ENCODE peak calls at places on chromosomes 16 and 17, in ten cellular contexts. One of them, this sample, is unnamed.
A peak's percentile ranks its signal among the peaks of the same experiment; 100 is the strongest.

GRCh38 chr17:19457046-19457445 is 46.0 kb downstream of the RNF112 start:
- DNase-seq in heart left ventricle: no peak
- DNase-seq in RWPE2: no peak
- DNase-seq in heart right ventricle: no peak
- DNase-seq in A549: no peak
- DNase-seq in right atrium auricular region: no peak
- DNase-seq in cardiac muscle cell: no peak
- DNase-seq in ovary: no peak
- DNase-seq in transverse colon: no peak
- DNase-seq in mucosa of descending colon: no peak
- DNase-seq in this sample: peak; percentile 19

GRCh38 chr17:47210105-47210504 is 957 bp downstream of the MYL4 start:
- DNase-seq in mucosa of descending colon: no peak
- DNase-seq in RWPE2: no peak
- DNase-seq in heart right ventricle: no peak
- DNase-seq in transverse colon: no peak
- DNase-seq in heart left ventricle: no peak
- DNase-seq in A549: no peak
- DNase-seq in right atrium auricular region: no peak
- DNase-seq in cardiac muscle cell: peak; percentile 89
- DNase-seq in ovary: no peak
- DNase-seq in this sample: no peak

GRCh38 chr17:64183815-64184397 is 54.0 kb upstream of the ERN1 start:
- DNase-seq in cardiac muscle cell: no peak
- DNase-seq in ovary: no peak
- DNase-seq in A549: no peak
- DNase-seq in right atrium auricular region: peak; percentile 36
- DNase-seq in RWPE2: no peak
- DNase-seq in mucosa of descending colon: no peak
- DNase-seq in heart left ventricle: no peak
- DNase-seq in transverse colon: no peak
- DNase-seq in heart right ventricle: no peak
- DNase-seq in this sample: no peak

GRCh38 chr16:50400967-50401348 is 32.2 kb upstream of the BRD7 start:
- DNase-seq in cardiac muscle cell: no peak
- DNase-seq in heart right ventricle: no peak
- DNase-seq in RWPE2: no peak
- DNase-seq in mucosa of descending colon: no peak
- DNase-seq in heart left ventricle: no peak
- DNase-seq in A549: no peak
- DNase-seq in transverse colon: no peak
- DNase-seq in right atrium auricular region: no peak
- DNase-seq in ovary: no peak
- DNase-seq in this sample: no peak

GRCh38 chr17:45680360-45680759 is 103.8 kb upstream of the CRHR1 start:
- DNase-seq in transverse colon: no peak
- DNase-seq in heart left ventricle: no peak
- DNase-seq in heart right ventricle: no peak
- DNase-seq in RWPE2: peak; percentile 46
- DNase-seq in cardiac muscle cell: no peak
- DNase-seq in ovary: no peak
- DNase-seq in right atrium auricular region: no peak
- DNase-seq in A549: no peak
- DNase-seq in mucosa of descending colon: no peak
- DNase-seq in this sample: no peak

GRCh38 chr16:74984194-74984669 is 691 bp downstream of the WDR59 start:
- DNase-seq in transverse colon: no peak
- DNase-seq in right atrium auricular region: no peak
- DNase-seq in cardiac muscle cell: no peak
- DNase-seq in heart right ventricle: no peak
- DNase-seq in A549: peak; percentile 15
- DNase-seq in heart left ventricle: no peak
- DNase-seq in mucosa of descending colon: no peak
- DNase-seq in ovary: no peak
- DNase-seq in RWPE2: no peak
- DNase-seq in this sample: no peak

GRCh38 chr16:8887952-8888560 is 5.9 kb downstream of the LITAFD start:
- DNase-seq in ovary: no peak
- DNase-seq in heart right ventricle: peak; percentile 81
- DNase-seq in cardiac muscle cell: no peak
- DNase-seq in transverse colon: no peak
- DNase-seq in A549: no peak
- DNase-seq in RWPE2: no peak
- DNase-seq in right atrium auricular region: peak; percentile 82
- DNase-seq in heart left ventricle: peak; percentile 89
- DNase-seq in mucosa of descending colon: no peak
- DNase-seq in this sample: no peak

GRCh38 chr17:48632579-48633265 is 6.6 kb upstream of the HOXB9 start:
- DNase-seq in RWPE2: no peak
- DNase-seq in transverse colon: no peak
- DNase-seq in cardiac muscle cell: no peak
- DNase-seq in heart right ventricle: no peak
- DNase-seq in heart left ventricle: no peak
- DNase-seq in A549: no peak
- DNase-seq in ovary: no peak
- DNase-seq in right atrium auricular region: no peak
- DNase-seq in mucosa of descending colon: no peak
- DNase-seq in this sample: no peak

GRCh38 chr16:81511371-81511770 is 66.8 kb downstream of the CMIP start:
- DNase-seq in A549: peak; percentile 60
- DNase-seq in cardiac muscle cell: no peak
- DNase-seq in transverse colon: no peak
- DNase-seq in ovary: no peak
- DNase-seq in heart left ventricle: no peak
- DNase-seq in mucosa of descending colon: no peak
- DNase-seq in RWPE2: no peak
- DNase-seq in right atrium auricular region: no peak
- DNase-seq in heart right ventricle: no peak
- DNase-seq in this sample: no peak

GRCh38 chr17:60102632-60103047 is 23.9 kb upstream of the HEATR6 start:
- DNase-seq in heart right ventricle: peak; percentile 29
- DNase-seq in heart left ventricle: peak; percentile 32
- DNase-seq in A549: peak; percentile 41
- DNase-seq in cardiac muscle cell: no peak
- DNase-seq in right atrium auricular region: no peak
- DNase-seq in transverse colon: peak; percentile 37
- DNase-seq in RWPE2: no peak
- DNase-seq in mucosa of descending colon: peak; percentile 64
- DNase-seq in ovary: no peak
- DNase-seq in this sample: no peak

GRCh38 chr17:50686494-50687199 is 21.1 kb downstream of the ANKRD40 start:
- DNase-seq in heart right ventricle: no peak
- DNase-seq in heart left ventricle: peak; percentile 82
- DNase-seq in mucosa of descending colon: peak; percentile 86
- DNase-seq in A549: peak; percentile 93
- DNase-seq in cardiac muscle cell: no peak
- DNase-seq in RWPE2: no peak
- DNase-seq in right atrium auricular region: peak; percentile 85
- DNase-seq in transverse colon: peak; percentile 89
- DNase-seq in ovary: peak; percentile 86
- DNase-seq in this sample: peak; percentile 61

GRCh38 chr16:68715471-68715870 is 21.6 kb upstream of the CDH1 start:
- DNase-seq in right atrium auricular region: no peak
- DNase-seq in heart left ventricle: no peak
- DNase-seq in ovary: no peak
- DNase-seq in transverse colon: peak; percentile 64
- DNase-seq in A549: no peak
- DNase-seq in heart right ventricle: no peak
- DNase-seq in cardiac muscle cell: no peak
- DNase-seq in RWPE2: no peak
- DNase-seq in mucosa of descending colon: peak; percentile 61
- DNase-seq in this sample: no peak

GRCh38 chr17:49497147-49498036 is 2.3 kb downstream of the NGFR start:
- DNase-seq in transverse colon: peak; percentile 32
- DNase-seq in heart right ventricle: peak; percentile 66
- DNase-seq in A549: peak; percentile 48
- DNase-seq in RWPE2: no peak
- DNase-seq in right atrium auricular region: peak; percentile 86
- DNase-seq in mucosa of descending colon: no peak
- DNase-seq in heart left ventricle: peak; percentile 68
- DNase-seq in cardiac muscle cell: peak; percentile 89
- DNase-seq in ovary: no peak
- DNase-seq in this sample: peak; percentile 86

GRCh38 chr17:68033636-68034451 is 1.7 kb upstream of the KPNA2 start:
- DNase-seq in ovary: no peak
- DNase-seq in right atrium auricular region: no peak
- DNase-seq in heart left ventricle: no peak
- DNase-seq in transverse colon: no peak
- DNase-seq in cardiac muscle cell: peak; percentile 85
- DNase-seq in mucosa of descending colon: no peak
- DNase-seq in heart right ventricle: no peak
- DNase-seq in A549: peak; percentile 90
- DNase-seq in RWPE2: peak; percentile 5
- DNase-seq in this sample: no peak

GRCh38 chr16:34758835-34759234 is 1299.4 kb downstream of the TP53TG3F start:
- DNase-seq in transverse colon: no peak
- DNase-seq in RWPE2: no peak
- DNase-seq in heart left ventricle: no peak
- DNase-seq in right atrium auricular region: no peak
- DNase-seq in mucosa of descending colon: no peak
- DNase-seq in A549: no peak
- DNase-seq in cardiac muscle cell: no peak
- DNase-seq in ovary: no peak
- DNase-seq in heart right ventricle: no peak
- DNase-seq in this sample: no peak
- H3K9me3 ChIP-seq in transverse colon: peaks cover 5% of the 10 kb centered on the region
- H3K9me3 ChIP-seq in RWPE2: peaks cover 21% of the 10 kb centered on the region
- H3K9me3 ChIP-seq in heart left ventricle: peaks cover 98% of the 10 kb centered on the region
- H3K9me3 ChIP-seq in right atrium auricular region: peaks cover 6% of the 10 kb centered on the region
- H3K9me3 ChIP-seq in mucosa of descending colon: peaks cover 100% of the 10 kb centered on the region
- H3K9me3 ChIP-seq in A549: peaks cover 3% of the 10 kb centered on the region
- H3K9me3 ChIP-seq in cardiac muscle cell: peaks cover 13% of the 10 kb centered on the region
- H3K9me3 ChIP-seq in ovary: no peaks in the 10 kb centered on the region
- H3K9me3 ChIP-seq in heart right ventricle: no peaks in the 10 kb centered on the region
- H3K9me3 ChIP-seq in this sample: peaks cover 64% of the 10 kb centered on the region

DNA sequence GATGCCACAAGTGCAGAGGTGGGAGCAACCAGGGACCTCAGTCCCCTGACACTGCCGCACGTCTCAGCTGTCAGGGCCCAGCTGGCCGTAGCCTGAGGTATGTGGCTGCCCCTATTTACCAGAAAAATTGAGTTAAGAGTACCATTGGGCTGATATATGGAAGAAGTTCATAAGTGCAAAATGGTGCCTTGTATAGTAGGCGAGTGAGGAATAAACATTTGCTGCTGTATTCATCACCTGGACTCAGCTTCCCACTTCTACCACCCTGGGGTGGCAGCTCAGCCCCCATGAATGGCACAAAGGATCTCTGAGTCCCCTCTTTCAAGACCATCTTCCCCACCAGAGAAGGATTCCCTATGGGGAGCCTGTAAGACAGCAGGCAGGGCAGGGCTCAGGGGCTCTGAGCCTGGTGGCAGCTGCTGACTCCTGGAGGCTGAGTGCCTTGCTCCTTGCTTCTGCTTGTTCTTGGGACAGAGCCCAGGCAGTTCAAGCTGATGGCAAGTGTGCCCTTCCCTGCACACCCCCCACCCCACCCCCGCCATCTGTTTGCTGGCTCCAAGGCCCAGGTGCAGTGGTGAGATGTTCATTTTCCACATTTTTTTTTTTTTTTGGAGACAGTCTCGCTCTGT is 29.0 kb downstream of the TRPV2 start:
- DNase-seq in mucosa of descending colon: peak; percentile 42
- DNase-seq in right atrium auricular region: no peak
- DNase-seq in A549: no peak
- DNase-seq in cardiac muscle cell: no peak
- DNase-seq in transverse colon: no peak
- DNase-seq in RWPE2: no peak
- DNase-seq in heart left ventricle: no peak
- DNase-seq in heart right ventricle: no peak
- DNase-seq in ovary: no peak
- DNase-seq in this sample: no peak
- H3K4me1 ChIP-seq in mucosa of descending colon: peaks cover 33% of the 10 kb centered on the region
- H3K4me1 ChIP-seq in right atrium auricular region: no peaks in the 10 kb centered on the region
- H3K4me1 ChIP-seq in A549: peaks cover 48% of the 10 kb centered on the region
- H3K4me1 ChIP-seq in cardiac muscle cell: peaks cover 18% of the 10 kb centered on the region
- H3K4me1 ChIP-seq in transverse colon: peaks cover 14% of the 10 kb centered on the region
- H3K4me1 ChIP-seq in RWPE2: peaks cover 12% of the 10 kb centered on the region
- H3K4me1 ChIP-seq in heart left ventricle: peaks cover 47% of the 10 kb centered on the region
- H3K4me1 ChIP-seq in heart right ventricle: peaks cover 52% of the 10 kb centered on the region
- H3K4me1 ChIP-seq in ovary: peaks cover 15% of the 10 kb centered on the region
- H3K4me1 ChIP-seq in this sample: peaks cover 4% of the 10 kb centered on the region

GRCh38 chr16:62540496-62540895 is 504.3 kb upstream of the CDH8 start:
- DNase-seq in transverse colon: no peak
- DNase-seq in heart left ventricle: no peak
- DNase-seq in mucosa of descending colon: no peak
- DNase-seq in RWPE2: no peak
- DNase-seq in heart right ventricle: no peak
- DNase-seq in A549: no peak
- DNase-seq in ovary: no peak
- DNase-seq in cardiac muscle cell: no peak
- DNase-seq in right atrium auricular region: no peak
- DNase-seq in this sample: no peak
- H3K9me3 ChIP-seq in transverse colon: no peaks in the 10 kb centered on the region
- H3K9me3 ChIP-seq in heart left ventricle: no peaks in the 10 kb centered on the region
- H3K9me3 ChIP-seq in mucosa of descending colon: peaks cover 9% of the 10 kb centered on the region
- H3K9me3 ChIP-seq in RWPE2: no peaks in the 10 kb centered on the region
- H3K9me3 ChIP-seq in heart right ventricle: no peaks in the 10 kb centered on the region
- H3K9me3 ChIP-seq in A549: no peaks in the 10 kb centered on the region
- H3K9me3 ChIP-seq in ovary: no peaks in the 10 kb centered on the region
- H3K9me3 ChIP-seq in cardiac muscle cell: no peaks in the 10 kb centered on the region
- H3K9me3 ChIP-seq in right atrium auricular region: no peaks in the 10 kb centered on the region
- H3K9me3 ChIP-seq in this sample: no peaks in the 10 kb centered on the region

GRCh38 chr17:39631403-39631802 is 4.7 kb downstream of the PPP1R1B start:
- DNase-seq in RWPE2: no peak
- DNase-seq in right atrium auricular region: no peak
- DNase-seq in cardiac muscle cell: no peak
- DNase-seq in heart left ventricle: no peak
- DNase-seq in ovary: no peak
- DNase-seq in mucosa of descending colon: no peak
- DNase-seq in transverse colon: peak; percentile 71
- DNase-seq in heart right ventricle: no peak
- DNase-seq in A549: no peak
- DNase-seq in this sample: no peak

GRCh38 chr17:39629894-39630293 is 3.1 kb downstream of the PPP1R1B start:
- DNase-seq in mucosa of descending colon: no peak
- DNase-seq in A549: no peak
- DNase-seq in transverse colon: peak; percentile 22
- DNase-seq in cardiac muscle cell: no peak
- DNase-seq in RWPE2: no peak
- DNase-seq in heart right ventricle: no peak
- DNase-seq in right atrium auricular region: no peak
- DNase-seq in heart left ventricle: no peak
- DNase-seq in ovary: no peak
- DNase-seq in this sample: no peak

GRCh38 chr17:39633570-39634183 is 3.3 kb upstream of the STARD3 start:
- DNase-seq in cardiac muscle cell: no peak
- DNase-seq in RWPE2: no peak
- DNase-seq in ovary: no peak
- DNase-seq in transverse colon: no peak
- DNase-seq in heart left ventricle: no peak
- DNase-seq in heart right ventricle: no peak
- DNase-seq in mucosa of descending colon: no peak
- DNase-seq in right atrium auricular region: no peak
- DNase-seq in A549: no peak
- DNase-seq in this sample: no peak

GRCh38 chr17:39634384-39634871 is 2.5 kb upstream of the STARD3 start:
- DNase-seq in ovary: no peak
- DNase-seq in right atrium auricular region: no peak
- DNase-seq in heart right ventricle: no peak
- DNase-seq in RWPE2: no peak
- DNase-seq in heart left ventricle: no peak
- DNase-seq in cardiac muscle cell: peak; percentile 59
- DNase-seq in transverse colon: peak; percentile 16
- DNase-seq in mucosa of descending colon: no peak
- DNase-seq in A549: peak; percentile 85
- DNase-seq in this sample: no peak

GRCh38 chr17:39632153-39632941 is 4.6 kb upstream of the STARD3 start:
- DNase-seq in mucosa of descending colon: peak; percentile 96
- DNase-seq in A549: no peak
- DNase-seq in ovary: no peak
- DNase-seq in RWPE2: no peak
- DNase-seq in transverse colon: peak; percentile 93
- DNase-seq in cardiac muscle cell: no peak
- DNase-seq in heart right ventricle: no peak
- DNase-seq in right atrium auricular region: no peak
- DNase-seq in heart left ventricle: no peak
- DNase-seq in this sample: no peak
- H3K4me1 ChIP-seq in mucosa of descending colon: peaks cover 41% of the 10 kb centered on the region
- H3K4me1 ChIP-seq in A549: peaks cover 11% of the 10 kb centered on the region
- H3K4me1 ChIP-seq in ovary: peaks cover 1% of the 10 kb centered on the region
- H3K4me1 ChIP-seq in RWPE2: peaks cover 11% of the 10 kb centered on the region
- H3K4me1 ChIP-seq in transverse colon: peaks cover 20% of the 10 kb centered on the region
- H3K4me1 ChIP-seq in cardiac muscle cell: peaks cover 17% of the 10 kb centered on the region
- H3K4me1 ChIP-seq in heart right ventricle: peaks cover 12% of the 10 kb centered on the region
- H3K4me1 ChIP-seq in right atrium auricular region: no peaks in the 10 kb centered on the region
- H3K4me1 ChIP-seq in heart left ventricle: peaks cover 8% of the 10 kb centered on the region
- H3K4me1 ChIP-seq in this sample: peaks cover 10% of the 10 kb centered on the region

This sample was measured in ascending aorta.